ENCODE peak calls at places on chromosomes 4 and X, in eight cellular contexts. M, Y, I, Q, B, Z, R and E are unnamed samples. For H3K4me1, the result is how much of the 10 kb centered on the place peaks cover.

GRCh38 chrX:131830400-131831184 is 192.5 kb upstream of the STK26 start:
- DNase-seq in M (peak), Y (no peak), I (peak), Q (peak), B (peak), Z (no peak), R (peak), E (no peak)

GRCh38 chr4:1294891-1295290 is 5.2 kb downstream of the MAEA start:
- DNase-seq in M (no peak), Y (no peak), I (no peak), Q (no peak), B (peak), Z (no peak), R (no peak), E (no peak)

GRCh38 chrX:47247206-47247998 is 14.6 kb downstream of the USP11 start:
- DNase-seq in M (no peak), Y (no peak), I (no peak), Q (no peak), B (no peak), Z (no peak), R (no peak), E (no peak)

GRCh38 chr4:137644201-137644600 is 111.9 kb upstream of the PCDH18 start:
- DNase-seq in M (no peak), Y (no peak), I (no peak), Q (no peak), B (no peak), Z (no peak), R (no peak), E (no peak)

GRCh38 chr4:3411676-3412075 is 30.1 kb upstream of the HGFAC start:
- DNase-seq in M (no peak), Y (no peak), I (peak), Q (no peak), B (no peak), Z (no peak), R (no peak), E (no peak)

GRCh38 chr4:14178421-14178820 is 550.9 kb upstream of the BOD1L1 start:
- DNase-seq in M (peak), Y (no peak), I (no peak), Q (no peak), B (no peak), Z (no peak), R (peak), E (no peak)

GRCh38 chr4:14445882-14446281 is 556.4 kb upstream of the CPEB2 start:
- DNase-seq in M (no peak), Y (no peak), I (no peak), Q (no peak), B (no peak), Z (no peak), R (no peak), E (no peak)

GRCh38 chr4:89660851-89661250 is 176.1 kb downstream of the SNCA start:
- DNase-seq in M (no peak), Y (no peak), I (no peak), Q (no peak), B (no peak), Z (no peak), R (no peak), E (no peak)

GRCh38 chrX:150348365-150348764 is 14.8 kb upstream of the MAMLD1 start:
- DNase-seq in M (peak), Y (no peak), I (no peak), Q (no peak), B (no peak), Z (no peak), R (no peak), E (no peak)

GRCh38 chrX:110440016-110440805 is 81.6 kb downstream of the RTL9 start:
- DNase-seq in M (no peak), Y (no peak), I (no peak), Q (no peak), B (no peak), Z (no peak), R (no peak), E (no peak)

GRCh38 chr4:182141046-182141445 is 102.2 kb upstream of the TENM3 start:
- DNase-seq in M (peak), Y (no peak), I (no peak), Q (no peak), B (no peak), Z (no peak), R (no peak), E (no peak)

GRCh38 chr4:117987464-117987863 is 46.8 kb upstream of the NDST3 start:
- DNase-seq in M (no peak), Y (no peak), I (no peak), Q (no peak), B (no peak), Z (no peak), R (peak), E (no peak)

GRCh38 chr4:83489711-83490326 is 4.9 kb upstream of the ABRAXAS1 start:
- DNase-seq in M (peak), Y (no peak), I (no peak), Q (no peak), B (no peak), Z (no peak), R (no peak), E (no peak)

GRCh38 chr4:162458051-162458450 is 294.3 kb upstream of the FSTL5 start:
- DNase-seq in M (no peak), Y (no peak), I (no peak), Q (no peak), B (no peak), Z (no peak), R (no peak), E (no peak)

GRCh38 chrX:71216446-71216845 is 6.6 kb upstream of the GJB1 start:
- DNase-seq in M (no peak), Y (no peak), I (no peak), Q (no peak), B (no peak), Z (no peak), R (no peak), E (no peak)
- H3K4me3 ChIP-seq in M (no peak), Y (no peak), I (no peak), Q (no peak), B (no peak), Z (no peak), R (no peak), E (no peak)

GRCh38 chr4:5030152-5030668 is 11.0 kb upstream of the CYTL1 start:
- DNase-seq in M (no peak), Y (no peak), I (no peak), Q (no peak), B (no peak), Z (no peak), R (no peak), E (no peak)
- H3K4me1 ChIP-seq in M (under half), Y (under half), I (under half), Q (under half), B (under half), Z (under half), R (under half), E (under half)

GRCh38 chr4:173793937-173794510 is 264.0 kb upstream of the HAND2 start:
- DNase-seq in M (no peak), Y (no peak), I (no peak), Q (no peak), B (no peak), Z (no peak), R (no peak), E (no peak)
- H3K4me3 ChIP-seq in M (no peak), Y (no peak), I (no peak), Q (no peak), B (no peak), Z (no peak), R (peak), E (no peak)

DNA sequence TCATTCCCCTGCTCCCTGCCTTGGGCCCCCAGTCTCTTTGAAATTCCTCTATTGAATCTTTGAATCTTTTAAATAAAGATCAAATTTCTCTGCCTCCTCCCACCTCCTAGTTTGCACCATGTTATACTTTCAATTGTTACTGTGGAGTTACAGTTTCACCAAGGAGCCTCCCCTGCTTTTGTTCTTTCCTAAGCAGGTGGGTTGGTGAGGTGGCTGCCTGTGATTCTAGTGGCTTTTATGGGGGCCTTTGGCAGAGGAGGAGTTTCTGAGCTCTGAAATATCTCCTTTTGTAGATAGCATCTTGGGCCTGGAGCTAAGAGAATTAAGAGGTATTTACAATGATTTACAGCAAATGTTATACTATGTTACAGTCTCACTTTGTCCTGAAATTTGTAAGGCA is 133.8 kb upstream of the STX18 start:
- DNase-seq in M (no peak), Y (no peak), I (no peak), Q (no peak), B (no peak), Z (no peak), R (no peak), E (no peak)
- H3K4me1 ChIP-seq in M (under half), Y (under half), I (under half), Q (under half), B (under half), Z (under half), R (under half), E (under half)

GRCh38 chr4:141713771-141714445 is 77.5 kb downstream of the IL15 start:
- DNase-seq in M (peak), Y (no peak), I (no peak), Q (no peak), B (no peak), Z (no peak), R (no peak), E (no peak)
- H3K4me3 ChIP-seq in M (no peak), Y (no peak), I (no peak), Q (no peak), B (no peak), Z (no peak), R (no peak), E (no peak)